ENCODE peak calls at places on chromosomes 7 and 10, in eight cellular contexts. T is GM23248; Y is astrocyte; W is endodermal cell; S is CD4-positive, alpha-beta memory T cell; M is CD4-positive, alpha-beta T cell; B is SJCRH30; O is tibial nerve. X is an unnamed sample. For H3K27me3, the result is how much of the 10 kb centered on the place peaks cover.

GRCh38 chr10:67868132-67868531 is 16.3 kb upstream of the SIRT1 start:
- DNase-seq in S (no peak), M (no peak), Y (no peak), T (no peak), W (no peak), B (no peak), O (no peak), X (no peak)

GRCh38 chr7:129855234-129855673 is 97.5 kb downstream of the UBE2H start:
- DNase-seq in T (peak), Y (peak), B (no peak), M (no peak), S (no peak), O (no peak), W (no peak), X (no peak)

GRCh38 chr7:139192014-139192706 is 38.9 kb upstream of the UBN2 start:
- DNase-seq in M (no peak), W (no peak), B (no peak), Y (no peak), S (no peak), O (no peak), T (peak), X (no peak)

GRCh38 chr10:30430544-30431298 is 3.3 kb upstream of the MAP3K8 start:
- DNase-seq in M (no peak), Y (no peak), S (no peak), B (no peak), W (no peak), O (no peak), T (no peak), X (no peak)

GRCh38 chr10:129940617-129941198 is 23.4 kb downstream of the EBF3 start:
- DNase-seq in W (no peak), B (no peak), S (no peak), Y (no peak), T (no peak), O (no peak), M (no peak), X (no peak)

GRCh38 chr10:110212119-110213006 is 5.0 kb downstream of the MXI1 start:
- DNase-seq in W (no peak), Y (no peak), O (no peak), B (no peak), S (peak), T (peak), M (peak), X (peak)

GRCh38 chr7:39904077-39904486 is 46.0 kb upstream of the CDK13 start:
- DNase-seq in W (no peak), M (no peak), Y (peak), O (no peak), B (no peak), T (peak), S (no peak), X (no peak)

GRCh38 chr10:78371118-78371517 is 337.5 kb downstream of the RPS24 start:
- DNase-seq in S (no peak), M (no peak), W (peak), T (no peak), Y (peak), B (peak), O (no peak), X (no peak)

GRCh38 chr10:125151824-125152634 is 8.3 kb downstream of the CTBP2 start:
- DNase-seq in B (no peak), Y (no peak), S (no peak), W (peak), T (no peak), O (no peak), M (no peak), X (no peak)

GRCh38 chr10:116151076-116151475 is 121.9 kb downstream of the GFRA1 start:
- DNase-seq in B (no peak), S (no peak), O (no peak), Y (no peak), M (no peak), T (peak), W (no peak), X (no peak)

GRCh38 chr7:139734395-139734794 is 43.4 kb downstream of the HIPK2 start:
- DNase-seq in Y (peak), T (peak), W (peak), B (peak), M (no peak), S (no peak), O (no peak), X (no peak)

GRCh38 chr10:103626178-103626577 is 132.7 kb downstream of the NEURL1 start:
- DNase-seq in Y (no peak), T (no peak), O (no peak), S (no peak), B (no peak), W (no peak), M (no peak), X (no peak)

GRCh38 chr10:85642421-85643170 is 724.0 kb downstream of the GRID1 start:
- DNase-seq in Y (peak), O (no peak), M (no peak), S (no peak), T (peak), W (peak), B (no peak), X (no peak)

GRCh38 chr7:80748302-80749042 is 110.0 kb downstream of the CD36 start:
- DNase-seq in M (no peak), Y (peak), O (no peak), B (no peak), S (no peak), W (no peak), T (no peak), X (no peak)

GRCh38 chr7:157470017-157470322 is 133.2 kb downstream of the DNAJB6 start:
- DNase-seq in W (peak), B (no peak), T (no peak), M (no peak), S (no peak), Y (no peak), O (no peak), X (no peak)

GRCh38 chr10:114694735-114695134 is 36.7 kb upstream of the ABLIM1 start:
- DNase-seq in B (peak), S (no peak), M (peak), O (no peak), T (peak), Y (no peak), W (peak), X (no peak)

GRCh38 chr10:110353244-110354119 is 48.8 kb upstream of the SMNDC1 start:
- DNase-seq in M (no peak), S (peak), O (no peak), B (no peak), T (peak), Y (peak), W (peak), X (no peak)

GRCh38 chr7:1922071-1922869 is 252.2 kb downstream of the ELFN1 start:
- DNase-seq in W (no peak), B (no peak), Y (no peak), O (no peak), M (peak), T (peak), S (no peak), X (no peak)

GRCh38 chr7:77338883-77339629 is 77.1 kb downstream of the GSAP start:
- DNase-seq in O (no peak), B (no peak), W (no peak), Y (no peak), S (no peak), M (no peak), T (no peak), X (no peak)

GRCh38 chr10:82399850-82400249 is 524.9 kb downstream of the NRG3 start:
- DNase-seq in Y (no peak), T (no peak), B (no peak), O (no peak), M (no peak), W (no peak), S (no peak), X (no peak)

GRCh38 chr10:282294-283139 is 147.3 kb downstream of the ZMYND11 start:
- DNase-seq in B (no peak), Y (peak), O (no peak), W (no peak), T (peak), S (no peak), M (no peak), X (no peak)

GRCh38 chr10:76324283-76324682 is 892.9 kb downstream of the LRMDA start:
- DNase-seq in O (peak), T (peak), Y (no peak), B (no peak), S (no peak), M (no peak), W (no peak), X (no peak)

GRCh38 chr7:147803625-147804024 is 786.9 kb upstream of the C7orf33 start:
- DNase-seq in B (peak), S (no peak), M (no peak), W (peak), T (no peak), O (no peak), Y (no peak), X (no peak)

GRCh38 chr7:56105508-56105907 is 768 bp downstream of the CHCHD2 start:
- DNase-seq in T (peak), S (peak), Y (peak), B (peak), O (no peak), W (no peak), M (no peak), X (peak)

GRCh38 chr10:43173120-43173519 is 34.9 kb downstream of the CSGALNACT2 start:
- DNase-seq in O (no peak), M (no peak), W (no peak), Y (no peak), B (no peak), T (no peak), S (no peak), X (no peak)

GRCh38 chr10:129755075-129756020 is 208.7 kb downstream of the EBF3 start:
- DNase-seq in S (no peak), M (no peak), O (no peak), T (no peak), B (no peak), Y (no peak), W (peak), X (no peak)

GRCh38 chr7:154781369-154782303 is 221.3 kb downstream of the PAXIP1 start:
- DNase-seq in O (no peak), T (no peak), W (no peak), S (no peak), B (no peak), M (no peak), Y (no peak), X (no peak)

GRCh38 chr7:128982105-128982504 is 44.4 kb downstream of the IRF5 start:
- DNase-seq in S (no peak), O (no peak), T (no peak), M (no peak), W (peak), B (no peak), Y (no peak), X (no peak)

GRCh38 chr7:12768948-12769347 is 81.5 kb downstream of the ARL4A start:
- DNase-seq in M (no peak), S (no peak), O (no peak), B (no peak), T (no peak), W (no peak), Y (no peak), X (no peak)

GRCh38 chr7:151093748-151094147 is 7.5 kb downstream of the AGAP3 start:
- DNase-seq in Y (no peak), T (no peak), B (no peak), S (no peak), O (no peak), W (no peak), M (no peak), X (no peak)

GRCh38 chr7:145884716-145885514 is 231.7 kb upstream of the CNTNAP2 start:
- DNase-seq in W (no peak), S (no peak), B (no peak), O (no peak), Y (no peak), T (no peak), M (no peak), X (no peak)

GRCh38 chr7:127582361-127582760 is 3.0 kb downstream of the GCC1 start:
- DNase-seq in W (no peak), Y (no peak), B (no peak), M (no peak), O (no peak), T (no peak), S (no peak), X (no peak)

GRCh38 chr10:47042815-47043750 is 131.9 kb downstream of the PTPN20 start:
- DNase-seq in S (no peak), M (peak), B (no peak), T (no peak), W (no peak), O (no peak), Y (no peak), X (no peak)

GRCh38 chr10:114064151-114065045 is 20.7 kb downstream of the ADRB1 start:
- DNase-seq in S (no peak), M (no peak), O (no peak), Y (no peak), T (no peak), W (no peak), B (no peak), X (no peak)

GRCh38 chr10:12806228-12807095 is 195.1 kb downstream of the CCDC3 start:
- DNase-seq in M (no peak), B (no peak), T (no peak), O (no peak), S (peak), Y (no peak), W (no peak), X (no peak)

GRCh38 chr10:5233324-5233723 is 36.7 kb downstream of the AKR1C4 start:
- DNase-seq in S (no peak), W (no peak), Y (no peak), T (no peak), M (no peak), B (no peak), O (no peak), X (no peak)

GRCh38 chr10:125514206-125515162 is 168.5 kb downstream of the TEX36 start:
- DNase-seq in S (no peak), W (no peak), M (no peak), Y (no peak), T (peak), B (no peak), O (no peak), X (no peak)

GRCh38 chr10:91785851-91786250 is 12.4 kb upstream of the TNKS2 start:
- DNase-seq in T (no peak), Y (no peak), W (no peak), M (no peak), S (no peak), B (no peak), O (no peak), X (no peak)

GRCh38 chr7:122518488-122518887 is 180.4 kb downstream of the RNF133 start:
- DNase-seq in M (no peak), S (no peak), W (no peak), T (no peak), O (no peak), B (no peak), Y (no peak), X (no peak)

GRCh38 chr7:122525355-122525754 is 173.6 kb downstream of the RNF133 start:
- DNase-seq in W (no peak), S (no peak), M (no peak), O (no peak), B (no peak), T (no peak), Y (no peak), X (no peak)

GRCh38 chr7:122517576-122517975 is 181.3 kb downstream of the RNF133 start:
- DNase-seq in M (no peak), S (no peak), T (no peak), W (no peak), B (no peak), Y (no peak), O (no peak), X (no peak)

GRCh38 chr7:122521767-122522166 is 177.2 kb downstream of the RNF133 start:
- DNase-seq in Y (no peak), B (no peak), W (no peak), T (no peak), O (no peak), S (no peak), M (no peak), X (no peak)

GRCh38 chr7:122520961-122521555 is 177.9 kb downstream of the RNF133 start:
- DNase-seq in O (no peak), M (no peak), B (no peak), Y (no peak), W (no peak), T (no peak), S (no peak), X (no peak)
- H3K27me3 ChIP-seq in O (under half), M (under half), B (under half), Y (under half), W (under half), T (under half), S (under half), X (under half)

GRCh38 chr10:93066544-93066913 is 5.9 kb downstream of the CYP26C1 start:
- DNase-seq in Y (no peak), B (no peak), W (no peak), T (no peak), S (no peak), O (no peak), M (no peak), X (no peak)
- H3K27me3 ChIP-seq in Y (half or more), B (under half), W (half or more), T (half or more), S (under half), O (under half), M (half or more), X (under half)

GRCh38 chr7:122155566-122155965 is 11.5 kb upstream of the AASS start:
- DNase-seq in T (peak), O (no peak), M (no peak), S (no peak), W (no peak), Y (no peak), B (no peak), X (no peak)
- H3K27me3 ChIP-seq in T (under half), O (under half), M (under half), S (under half), W (under half), Y (under half), B (under half), X (under half)

GRCh38 chr7:101162551-101163280 is 2.7 kb downstream of the VGF start:
- DNase-seq in W (peak), B (peak), T (peak), Y (no peak), M (no peak), O (no peak), S (no peak), X (no peak)
- H3K27me3 ChIP-seq in W (half or more), B (under half), T (under half), Y (under half), M (half or more), O (under half), S (under half), X (under half)

GRCh38 chr10:101774589-101775272 is 1.2 kb downstream of the FGF8 start:
- DNase-seq in Y (no peak), S (no peak), T (peak), B (peak), O (no peak), M (no peak), W (peak), X (peak)
- H3K27me3 ChIP-seq in Y (half or more), S (half or more), T (under half), B (under half), O (under half), M (half or more), W (under half), X (under half)

GRCh38 chr10:101238732-101239105 is 9.5 kb upstream of the LBX1 start:
- DNase-seq in B (no peak), O (no peak), W (peak), M (no peak), S (no peak), Y (no peak), T (peak), X (no peak)
- H3K27me3 ChIP-seq in B (under half), O (under half), W (half or more), M (half or more), S (half or more), Y (half or more), T (half or more), X (under half)

DNA sequence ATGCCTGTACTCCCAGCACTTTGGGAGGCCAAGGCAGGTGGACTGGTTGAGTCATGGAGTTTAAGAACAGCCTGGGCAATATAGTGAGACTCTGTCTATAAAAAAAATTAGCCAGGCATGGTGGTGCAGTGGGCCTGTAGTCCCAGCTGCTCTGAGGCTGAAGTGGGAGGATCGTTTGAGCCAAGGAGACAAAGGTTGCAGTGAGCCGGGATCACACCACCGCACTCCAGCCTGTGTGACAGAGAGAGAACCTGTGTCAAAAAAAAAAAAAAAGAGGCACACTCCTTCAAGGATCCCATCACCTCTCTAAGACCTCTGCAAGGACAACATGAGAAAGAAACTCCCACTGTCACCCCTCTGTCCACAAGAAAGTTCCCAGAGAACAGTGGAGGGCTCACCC is 4.4 kb downstream of the NAT16 start:
- DNase-seq in M (no peak), W (no peak), S (no peak), T (no peak), O (no peak), B (no peak), Y (no peak), X (no peak)
- H3K27me3 ChIP-seq in M (half or more), W (half or more), S (half or more), T (half or more), O (under half), B (under half), Y (half or more), X (under half)

DNA sequence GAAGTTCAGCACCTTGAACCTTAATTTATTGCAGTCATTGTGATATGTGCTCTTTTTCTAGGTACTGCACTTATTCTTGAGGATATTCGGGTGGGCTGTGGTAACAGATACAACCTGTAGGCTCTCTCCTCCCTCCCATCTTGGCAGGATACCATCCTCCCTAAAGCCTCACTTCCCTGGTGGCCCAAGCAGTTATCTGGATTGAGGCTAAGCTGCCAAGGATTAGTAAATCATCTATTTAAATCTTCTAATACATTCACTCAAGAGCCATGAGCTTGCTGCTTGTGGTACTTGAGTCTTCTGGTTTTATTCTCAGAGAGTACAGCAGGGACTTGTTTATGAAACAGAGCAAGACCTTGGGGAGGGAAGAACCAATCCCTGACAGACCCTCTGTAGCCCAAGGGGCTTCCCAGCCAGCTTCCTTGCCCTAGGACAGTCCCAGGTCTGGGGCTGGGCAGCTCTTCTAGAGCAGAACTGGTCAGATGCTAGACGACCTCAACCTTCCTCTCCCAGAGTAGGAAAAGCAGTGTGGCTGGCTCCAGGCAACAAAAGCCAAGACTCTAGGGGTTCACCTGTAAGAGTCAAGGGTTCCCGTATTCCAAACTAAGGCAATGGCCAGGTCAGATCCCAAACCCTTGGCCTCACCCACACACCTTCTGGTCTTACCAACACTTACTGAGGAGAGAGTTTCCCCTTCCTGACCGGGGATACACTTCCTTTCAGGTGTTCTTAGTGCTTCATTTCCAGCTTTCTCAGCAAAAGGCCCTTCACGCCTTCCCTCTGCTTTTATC is 21.3 kb downstream of the WNT8B start:
- DNase-seq in M (no peak), W (no peak), B (no peak), Y (no peak), O (no peak), S (no peak), T (no peak), X (no peak)
- H3K27me3 ChIP-seq in M (under half), W (half or more), B (under half), Y (under half), O (under half), S (under half), T (under half), X (under half)

DNA sequence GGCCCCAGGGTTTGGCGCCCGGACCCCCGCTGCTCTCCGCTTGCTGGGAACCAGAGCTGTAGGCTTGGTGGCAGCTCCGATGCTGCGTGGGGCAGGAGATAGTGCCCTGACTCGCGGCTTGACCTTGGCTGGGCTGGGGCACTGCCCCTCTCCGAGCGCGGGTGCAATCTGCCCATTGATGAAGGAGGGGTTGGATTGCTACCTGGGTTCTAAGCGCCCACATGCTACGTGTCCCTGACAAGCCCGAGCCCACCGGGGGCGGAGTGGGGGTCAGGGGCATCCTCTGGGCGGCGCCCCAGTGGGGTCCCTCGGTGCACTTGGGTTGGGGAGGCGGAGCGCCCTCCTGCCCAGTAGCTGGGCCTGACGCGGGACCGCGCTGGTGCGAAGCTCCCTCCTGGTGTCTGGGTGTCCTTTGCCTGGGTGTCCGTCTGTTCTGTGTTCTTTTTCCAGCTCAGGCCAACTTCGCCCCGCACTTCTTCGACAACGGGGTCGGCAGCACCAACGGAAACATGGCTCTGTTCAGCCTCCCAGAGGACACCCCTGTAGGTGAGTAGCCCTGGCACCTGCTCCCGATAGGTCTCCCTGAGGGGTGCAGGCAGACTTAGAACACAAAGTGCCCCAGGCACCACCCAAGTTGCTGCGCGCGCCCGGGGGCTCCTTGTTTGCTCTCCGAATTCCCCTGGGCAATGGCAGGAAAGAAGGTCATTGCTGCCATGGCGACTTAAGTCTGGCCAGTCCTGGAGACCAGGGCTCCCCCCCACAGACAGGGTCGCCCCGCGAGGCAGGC is 900 bp downstream of the CDHR1 start:
- DNase-seq in M (no peak), S (no peak), T (no peak), B (no peak), W (peak), O (no peak), Y (no peak), X (no peak)
- H3K27me3 ChIP-seq in M (under half), S (under half), T (half or more), B (under half), W (half or more), O (under half), Y (under half), X (under half)